ENCODE peak calls at places on chromosomes 7 and 10, in seven cellular contexts. X, C, S, M, B, O and N are unnamed samples.

GRCh38 chr10:20247858-20248257 is 431.6 kb downstream of the PLXDC2 start:
- ATAC-seq in S (no peak), C (no peak), M (no peak), B (no peak), O (no peak), X (no peak), N (no peak)

GRCh38 chr10:98030093-98030821 is at the start of gene CRTAC1:
- ATAC-seq in X (peak; percentile 34), C (peak; percentile 89), M (no peak), B (no peak), O (peak; percentile 90), S (peak; percentile 26), N (peak; percentile 60)

GRCh38 chr7:44624306-44624705 is 17.9 kb downstream of the OGDH start:
- ATAC-seq in B (no peak), O (no peak), S (no peak), M (no peak), X (no peak), C (no peak), N (no peak)

GRCh38 chr10:123945506-123945905 is 53.9 kb upstream of the CPXM2 start:
- ATAC-seq in X (no peak), O (no peak), M (no peak), S (peak; percentile 47), B (peak; percentile 48), C (peak; percentile 22), N (no peak)

GRCh38 chr10:78173360-78174020 is 139.8 kb downstream of the RPS24 start:
- ATAC-seq in B (no peak), X (peak; percentile 76), O (no peak), S (no peak), M (no peak), C (no peak), N (no peak)

GRCh38 chr7:28980504-28981281 is 22.6 kb upstream of the TRIL start:
- ATAC-seq in B (peak; percentile 75), C (peak; percentile 51), O (peak; percentile 29), X (no peak), M (no peak), S (no peak), N (no peak)

GRCh38 chr7:130881091-130881798 is 147.2 kb upstream of the KLF14 start:
- ATAC-seq in O (no peak), X (no peak), C (no peak), M (no peak), B (no peak), S (no peak), N (no peak)

GRCh38 chr10:131841669-131842139 is 59.1 kb upstream of the PPP2R2D start:
- ATAC-seq in M (no peak), S (no peak), C (no peak), O (peak; percentile 22), X (peak; percentile 11), B (no peak), N (no peak)

GRCh38 chr7:1209097-1209496 is 23.6 kb upstream of the UNCX start:
- ATAC-seq in X (no peak), M (no peak), C (no peak), O (no peak), B (no peak), S (no peak), N (no peak)

GRCh38 chr7:143892527-143893300 is 9.3 kb downstream of the TCAF1 start:
- ATAC-seq in M (peak; percentile 72), C (no peak), O (no peak), B (peak; percentile 98), S (peak; percentile 76), X (no peak), N (no peak)

GRCh38 chr10:108452483-108453060 is 1288.1 kb upstream of the SORCS1 start:
- ATAC-seq in M (no peak), S (no peak), O (no peak), C (no peak), X (no peak), B (no peak), N (peak; percentile 45)

GRCh38 chr10:127720903-127721302 is 16.1 kb upstream of the FOXI2 start:
- ATAC-seq in B (no peak), O (no peak), X (no peak), S (no peak), M (no peak), C (no peak), N (no peak)

GRCh38 chr7:14235056-14235455 is 245.6 kb upstream of the ETV1 start:
- ATAC-seq in O (no peak), B (no peak), M (no peak), S (no peak), C (no peak), X (no peak), N (peak; percentile 41)

GRCh38 chr7:151233111-151233701 is 923 bp downstream of the CHPF2 start:
- ATAC-seq in C (peak; percentile 28), M (peak; percentile 69), X (peak; percentile 64), S (peak; percentile 88), O (peak; percentile 72), B (peak; percentile 74), N (peak; percentile 90)

GRCh38 chr10:22764639-22765038 is 50.3 kb upstream of the PIP4K2A start:
- ATAC-seq in B (no peak), M (no peak), C (peak; percentile 46), O (peak; percentile 70), X (no peak), S (no peak), N (no peak)

GRCh38 chr7:66815976-66816375 is 75.4 kb downstream of the RABGEF1 start:
- ATAC-seq in M (no peak), B (no peak), S (peak; percentile 42), C (no peak), O (peak; percentile 25), X (no peak), N (peak; percentile 6)

GRCh38 chr10:152915-153314 is 17.7 kb downstream of the ZMYND11 start:
- ATAC-seq in X (no peak), S (no peak), M (no peak), O (no peak), B (no peak), C (no peak), N (no peak)

GRCh38 chr10:79329529-79329928 is 17.7 kb upstream of the PPIF start:
- ATAC-seq in M (no peak), S (no peak), X (no peak), B (peak; percentile 44), O (no peak), C (no peak), N (no peak)

GRCh38 chr10:30092151-30092790 is 32.9 kb upstream of the JCAD start:
- ATAC-seq in X (no peak), O (no peak), C (no peak), M (no peak), S (no peak), B (peak; percentile 83), N (peak; percentile 76)

GRCh38 chr7:75573477-75574019 is 81.4 kb downstream of the SPDYE5 start:
- ATAC-seq in S (no peak), X (no peak), M (no peak), O (no peak), C (no peak), B (peak; percentile 53), N (no peak)

GRCh38 chr7:127678947-127679346 is 27.0 kb downstream of the SND1 start:
- ATAC-seq in C (no peak), M (no peak), X (no peak), O (no peak), S (peak; percentile 65), B (no peak), N (no peak)

GRCh38 chr10:73763343-73763742 is 18.5 kb upstream of the CHCHD1 start:
- ATAC-seq in O (no peak), C (no peak), B (peak; percentile 14), S (no peak), M (no peak), X (no peak), N (no peak)

GRCh38 chr7:44133295-44133694 is 7.8 kb downstream of the MYL7 start:
- ATAC-seq in M (no peak), S (no peak), C (no peak), B (no peak), O (no peak), X (no peak), N (no peak)

GRCh38 chr7:157689269-157690057 is 352.7 kb downstream of the DNAJB6 start:
- ATAC-seq in M (no peak), C (no peak), X (no peak), O (no peak), B (peak; percentile 5), S (no peak), N (no peak)

GRCh38 chr10:72702868-72703581 is 11.1 kb downstream of the MCU start:
- ATAC-seq in M (peak; percentile 73), C (peak; percentile 41), S (peak; percentile 90), X (no peak), O (peak; percentile 90), B (no peak), N (peak; percentile 74)

GRCh38 chr7:44100458-44101303 is 3.5 kb upstream of the AEBP1 start:
- ATAC-seq in O (peak; percentile 4), C (no peak), B (no peak), S (no peak), M (no peak), X (no peak), N (peak; percentile 6)

GRCh38 chr7:27147211-27148030 is at the start of gene HOXA6:
- ATAC-seq in S (no peak), C (no peak), O (no peak), M (no peak), B (peak; percentile 1), X (no peak), N (no peak)

GRCh38 chr7:116726149-116726548 is 54.2 kb downstream of the MET start:
- ATAC-seq in S (no peak), X (no peak), B (no peak), O (no peak), C (no peak), M (no peak), N (no peak)

GRCh38 chr7:74231232-74231590 is 21.4 kb downstream of the LAT2 start:
- ATAC-seq in B (no peak), O (peak; percentile 13), C (no peak), X (no peak), S (no peak), M (peak; percentile 41), N (no peak)

GRCh38 chr7:21293771-21294170 is 134.1 kb upstream of the SP4 start:
- ATAC-seq in M (no peak), S (no peak), B (no peak), C (no peak), X (no peak), O (no peak), N (no peak)

GRCh38 chr7:30470783-30471182 is 7.8 kb downstream of the NOD1 start:
- ATAC-seq in M (no peak), S (no peak), X (peak; percentile 81), C (peak; percentile 29), O (peak; percentile 70), B (peak; percentile 78), N (peak; percentile 32)

GRCh38 chr10:6255548-6256061 is 52.9 kb downstream of the PFKFB3 start:
- ATAC-seq in S (no peak), C (no peak), X (peak; percentile 76), O (no peak), M (no peak), B (peak; percentile 37), N (no peak)

GRCh38 chr10:79264942-79265341 is 82.3 kb upstream of the PPIF start:
- ATAC-seq in X (no peak), M (no peak), C (no peak), B (peak; percentile 72), S (no peak), O (no peak), N (no peak)